ENCODE peak calls at places on chromosomes 1 and 21, in five cellular contexts. N, Y, M, A and K are unnamed samples.

GRCh38 chr1:215807926-215808325 is 240.8 kb downstream of the KCTD3 start:
- DNase-seq in N (no peak), Y (no peak), M (no peak), A (no peak), K (no peak)

GRCh38 chr1:16171314-16172223 is 15.7 kb upstream of the EPHA2 start:
- DNase-seq in N (no peak), Y (no peak), M (no peak), A (no peak), K (no peak)

GRCh38 chr1:56688522-56689026 is 43.5 kb downstream of the PRKAA2 start:
- DNase-seq in N (no peak), Y (no peak), M (no peak), A (peak), K (no peak)

GRCh38 chr1:219963432-219963831 is 35.1 kb upstream of the SLC30A10 start:
- DNase-seq in N (no peak), Y (no peak), M (no peak), A (peak), K (no peak)

GRCh38 chr1:192119701-192120100 is 38.6 kb upstream of the RGS18 start:
- DNase-seq in N (no peak), Y (no peak), M (no peak), A (no peak), K (no peak)

GRCh38 chr1:6420594-6421042 is 899 bp upstream of the HES2 start:
- DNase-seq in N (no peak), Y (peak), M (no peak), A (no peak), K (no peak)

GRCh38 chr1:147084273-147085096 is 87.8 kb downstream of the PRKAB2 start:
- DNase-seq in N (peak), Y (peak), M (no peak), A (peak), K (peak)

GRCh38 chr1:37020653-37021277 is 13.6 kb downstream of the GRIK3 start:
- DNase-seq in N (no peak), Y (peak), M (no peak), A (peak), K (no peak)

GRCh38 chr1:171898956-171899355 is 57.7 kb downstream of the DNM3 start:
- DNase-seq in N (no peak), Y (no peak), M (no peak), A (no peak), K (no peak)

GRCh38 chr1:212182585-212182984 is 102.6 kb upstream of the PPP2R5A start:
- DNase-seq in N (no peak), Y (no peak), M (no peak), A (no peak), K (no peak)

GRCh38 chr1:151067185-151067584 is 3.4 kb upstream of the GABPB2 start:
- DNase-seq in N (no peak), Y (peak), M (no peak), A (no peak), K (no peak)

GRCh38 chr1:109272021-109272799 is 10.7 kb downstream of the PSRC1 start:
- DNase-seq in N (no peak), Y (no peak), M (no peak), A (no peak), K (no peak)

GRCh38 chr21:23921670-23922418 is 1685.4 kb downstream of the MRPL39 start:
- DNase-seq in N (no peak), Y (peak), M (no peak), A (no peak), K (no peak)

GRCh38 chr1:192445849-192446489 is 129.2 kb downstream of the RGS21 start:
- DNase-seq in N (no peak), Y (peak), M (no peak), A (peak), K (no peak)

GRCh38 chr1:154353460-154353904 is 28.2 kb downstream of the ATP8B2 start:
- DNase-seq in N (no peak), Y (peak), M (no peak), A (peak), K (no peak)

GRCh38 chr1:9591669-9592509 is 3.2 kb downstream of the TMEM201 start:
- DNase-seq in N (no peak), Y (no peak), M (no peak), A (no peak), K (peak)

GRCh38 chr1:24236170-24237045 is 49.3 kb upstream of the IFNLR1 start:
- DNase-seq in N (no peak), Y (no peak), M (peak), A (no peak), K (peak)

GRCh38 chr1:38564946-38565570 is 294.5 kb downstream of the RRAGC start:
- DNase-seq in N (no peak), Y (no peak), M (no peak), A (no peak), K (no peak)

GRCh38 chr1:192005976-192006375 is 152.3 kb upstream of the RGS18 start:
- DNase-seq in N (no peak), Y (no peak), M (no peak), A (no peak), K (no peak)

GRCh38 chr1:24382165-24382577 is 31.4 kb downstream of the STPG1 start:
- DNase-seq in N (no peak), Y (no peak), M (no peak), A (no peak), K (no peak)

GRCh38 chr1:182003953-182004586 is 57.4 kb downstream of the ZNF648 start:
- DNase-seq in N (no peak), Y (no peak), M (no peak), A (no peak), K (no peak)

GRCh38 chr1:6515771-6516170 is 24.3 kb upstream of the PLEKHG5 start:
- DNase-seq in N (no peak), Y (no peak), M (no peak), A (no peak), K (no peak)

GRCh38 chr1:21882721-21883415 is 54.2 kb downstream of the HSPG2 start:
- DNase-seq in N (no peak), Y (no peak), M (no peak), A (no peak), K (no peak)

GRCh38 chr1:85048296-85049064 is at the start of gene MCOLN3:
- DNase-seq in N (no peak), Y (peak), M (peak), A (no peak), K (peak)

GRCh38 chr21:42163511-42163863 is 55.5 kb upstream of the ABCG1 start:
- DNase-seq in N (no peak), Y (no peak), M (no peak), A (no peak), K (no peak)

GRCh38 chr1:87826639-87827345 is 498.1 kb downstream of the LMO4 start:
- DNase-seq in N (no peak), Y (peak), M (no peak), A (peak), K (peak)
- TF ChIP-seq TAF1 in N (no peak), Y (no peak), M (no peak), A (no peak), K (no peak)

GRCh38 chr21:35197191-35197590 is 148.1 kb upstream of the RUNX1 start:
- DNase-seq in N (no peak), Y (no peak), M (no peak), A (no peak), K (no peak)
- TF ChIP-seq TAF1 in N (no peak), Y (no peak), M (no peak), A (no peak), K (no peak)

GRCh38 chr21:38067086-38067739 is 151.0 kb upstream of the KCNJ6 start:
- DNase-seq in N (no peak), Y (no peak), M (no peak), A (no peak), K (no peak)
- TF ChIP-seq TAF1 in N (no peak), Y (no peak), M (no peak), A (no peak), K (no peak)

GRCh38 chr1:176880954-176881595 is 283.4 kb downstream of the ASTN1 start:
- DNase-seq in N (peak), Y (peak), M (peak), A (peak), K (peak)
- TF ChIP-seq TAF1 in N (no peak), Y (no peak), M (no peak), A (no peak), K (no peak)

GRCh38 chr1:228366062-228366850 is 40.4 kb downstream of the TRIM11 start:
- DNase-seq in N (no peak), Y (no peak), M (no peak), A (no peak), K (peak)
- TF ChIP-seq TAF1 in N (no peak), Y (no peak), M (no peak), A (no peak), K (no peak)

GRCh38 chr1:204923626-204924012 is 53.0 kb downstream of the NFASC start:
- DNase-seq in N (no peak), Y (no peak), M (no peak), A (no peak), K (no peak)
- TF ChIP-seq TAF1 in N (no peak), Y (no peak), M (no peak), A (no peak), K (no peak)